ENCODE peak calls at places on chromosomes 1 and 21, in eight cellular contexts. B, E, O, R, Z, S, J and I are unnamed samples.
A peak's percentile ranks its signal among the peaks of the same experiment; 100 is the strongest.

GRCh38 chr21:34704119-34704518 is 35.3 kb downstream of the CLIC6 start:
- DNase-seq in Z (no peak), J (no peak), E (no peak), S (no peak), B (no peak), R (no peak), O (no peak), I (no peak)

GRCh38 chr1:203512830-203513578 is 19.1 kb downstream of the OPTC start:
- DNase-seq in S (peak; percentile 90), J (no peak), E (peak; percentile 24), B (peak; percentile 70), Z (no peak), O (peak; percentile 72), R (no peak), I (no peak)

GRCh38 chr1:206117151-206117948 is at the start of gene AVPR1B:
- DNase-seq in Z (peak; percentile 13), S (peak; percentile 61), R (peak; percentile 86), E (no peak), J (peak; percentile 77), O (no peak), B (no peak), I (peak; percentile 35)

GRCh38 chr1:244815600-244816099 is 19.8 kb upstream of the COX20 start:
- DNase-seq in Z (no peak), J (no peak), B (no peak), S (no peak), R (no peak), O (no peak), E (no peak), I (peak; percentile 95)

GRCh38 chr1:38114231-38114630 is 67.6 kb upstream of the POU3F1 start:
- DNase-seq in S (no peak), Z (no peak), E (no peak), B (peak; percentile 59), R (no peak), O (no peak), J (no peak), I (no peak)

GRCh38 chr21:16195896-16196443 is 466.2 kb downstream of the USP25 start:
- DNase-seq in B (no peak), Z (no peak), S (no peak), J (no peak), O (peak; percentile 3), E (no peak), R (no peak), I (no peak)

GRCh38 chr1:67754526-67754920 is 69.5 kb downstream of the GADD45A start:
- DNase-seq in J (no peak), S (no peak), Z (no peak), O (no peak), R (no peak), B (no peak), E (no peak), I (no peak)

GRCh38 chr1:22048351-22049192 is 3.9 kb upstream of the CDC42 start:
- DNase-seq in R (no peak), J (no peak), Z (peak; percentile 41), S (no peak), O (no peak), B (no peak), E (no peak), I (no peak)

GRCh38 chr21:21751286-21751685 is 753.1 kb downstream of the NCAM2 start:
- DNase-seq in Z (no peak), O (no peak), E (no peak), B (no peak), J (peak; percentile 25), S (no peak), R (no peak), I (peak; percentile 18)

GRCh38 chr1:192887426-192887825 is 78.6 kb downstream of the RGS2 start:
- DNase-seq in B (no peak), E (no peak), S (no peak), J (no peak), Z (no peak), R (no peak), O (no peak), I (peak; percentile 90)

GRCh38 chr21:14850394-14850793 is 214.4 kb downstream of the NRIP1 start:
- DNase-seq in B (no peak), O (no peak), S (no peak), Z (no peak), R (no peak), E (no peak), J (no peak), I (no peak)

GRCh38 chr1:204274441-204274840 is 60.7 kb upstream of the GOLT1A start:
- DNase-seq in J (no peak), B (no peak), Z (no peak), E (no peak), S (no peak), O (no peak), R (no peak), I (no peak)